ENCODE peak calls at places on chromosomes 3 and 15, in nine cellular contexts. Y is AG08395, T is NCI-H1417, E is frontal cortex, A is GM23338, J is fibroblast of mammary gland, C is NCI-H2029 treated with DMSO at 0.1 percent for 48 hours, I is germinal center, R is upper lobe of right lung. P is an unnamed sample.

GRCh38 chr3:42556089-42556632 is 25.6 kb downstream of the SEC22C start:
- DNase-seq in I (no peak), R (no peak), A (no peak), T (no peak), J (no peak), E (no peak), C (peak; percentile 82), Y (no peak), P (peak; percentile 50)

GRCh38 chr3:128006471-128007424 is 45.5 kb upstream of the SEC61A1 start:
- DNase-seq in Y (no peak), J (peak; percentile 34), I (no peak), R (no peak), T (no peak), E (no peak), C (no peak), A (peak; percentile 70), P (no peak)

GRCh38 chr15:62606376-62607164 is 436.0 kb upstream of the TPM1 start:
- DNase-seq in J (peak; percentile 100), E (peak; percentile 20), A (no peak), Y (peak; percentile 97), I (no peak), R (no peak), T (no peak), C (no peak), P (no peak)

GRCh38 chr3:155065537-155065936 is 14.6 kb upstream of the MME start:
- DNase-seq in A (no peak), R (no peak), E (no peak), I (no peak), T (no peak), Y (peak; percentile 54), C (no peak), J (peak; percentile 96), P (no peak)

GRCh38 chr15:52803543-52804306 is 13.6 kb upstream of the ONECUT1 start:
- DNase-seq in R (no peak), C (no peak), A (peak; percentile 47), T (peak; percentile 31), Y (no peak), J (no peak), E (no peak), I (no peak), P (no peak)

GRCh38 chr3:195258449-195259145 is 12.4 kb downstream of the XXYLT1 start:
- DNase-seq in I (no peak), E (no peak), R (peak; percentile 57), C (no peak), J (no peak), Y (no peak), A (no peak), T (peak; percentile 72), P (no peak)

GRCh38 chr3:11989383-11990050 is 14.7 kb upstream of the SYN2 start:
- DNase-seq in E (no peak), R (no peak), J (peak; percentile 3), I (no peak), A (peak; percentile 14), C (no peak), T (no peak), Y (no peak), P (no peak)

GRCh38 chr15:101143321-101143720 is 108.5 kb downstream of the CHSY1 start:
- DNase-seq in Y (no peak), J (no peak), R (no peak), E (no peak), I (no peak), A (no peak), T (no peak), C (no peak), P (no peak)